ENCODE peak calls at places on chromosome 20, in seven cellular contexts. Q is HepG2, G is GM12878, H is SK-N-SH, L is HCT116, C is H1, K is K562. O is an unnamed sample.
A peak's percentile ranks its signal among the peaks of the same experiment; 100 is the strongest.

GRCh38 chr20:39070484-39071231 is 108.5 kb downstream of the DHX35 start:
- DNase-seq in C (no peak), Q (peak; percentile 71), K (no peak), G (no peak), H (no peak), L (peak; percentile 23), O (no peak)

GRCh38 chr20:45012682-45013302 is 46.5 kb downstream of the STK4 start:
- DNase-seq in G (no peak), H (no peak), L (no peak), C (no peak), Q (no peak), K (no peak), O (no peak)

GRCh38 chr20:46458891-46459750 is 52.7 kb upstream of the ELMO2 start:
- DNase-seq in G (peak; percentile 8), H (peak; percentile 84), C (peak; percentile 96), Q (no peak), K (no peak), L (no peak), O (peak; percentile 55)

GRCh38 chr20:12966468-12967085 is 42.2 kb upstream of the SPTLC3 start:
- DNase-seq in G (no peak), H (no peak), C (no peak), L (no peak), Q (peak; percentile 65), K (no peak), O (peak; percentile 61)

GRCh38 chr20:8370774-8371173 is 238.7 kb downstream of the PLCB1 start:
- DNase-seq in G (no peak), L (no peak), K (no peak), H (no peak), C (no peak), Q (no peak), O (no peak)

GRCh38 chr20:3654326-3655031 is 8.7 kb downstream of the GFRA4 start:
- DNase-seq in H (peak; percentile 50), L (no peak), Q (no peak), C (no peak), K (no peak), G (no peak), O (no peak)

GRCh38 chr20:48040491-48040890 is 255.2 kb upstream of the SULF2 start:
- DNase-seq in K (no peak), G (no peak), C (no peak), Q (no peak), H (no peak), L (no peak), O (no peak)

GRCh38 chr20:44070139-44070900 is 116.7 kb downstream of the JPH2 start:
- DNase-seq in Q (no peak), H (no peak), K (no peak), C (peak; percentile 27), G (no peak), L (no peak), O (no peak)

GRCh38 chr20:44849712-44850111 is 35.8 kb upstream of the YWHAB start:
- DNase-seq in H (peak; percentile 30), K (no peak), C (no peak), G (no peak), L (no peak), Q (no peak), O (peak; percentile 41)

GRCh38 chr20:47652794-47653193 is 132.5 kb downstream of the SULF2 start:
- DNase-seq in H (no peak), L (no peak), Q (no peak), K (no peak), C (peak; percentile 4), G (no peak), O (no peak)

GRCh38 chr20:33731693-33732165 is at the start of gene ZNF341:
- DNase-seq in G (peak; percentile 16), H (peak; percentile 93), C (peak; percentile 92), Q (peak; percentile 90), K (peak; percentile 82), L (peak; percentile 39), O (no peak)

GRCh38 chr20:33729101-33729500 is 2.7 kb upstream of the ZNF341 start:
- DNase-seq in G (no peak), Q (no peak), L (no peak), C (no peak), K (no peak), H (no peak), O (no peak)

GRCh38 chr20:33730946-33731692 is 677 bp upstream of the ZNF341 start:
- DNase-seq in Q (no peak), K (no peak), L (no peak), C (no peak), H (no peak), G (no peak), O (no peak)

GRCh38 chr20:33733654-33734576 is 2.1 kb downstream of the ZNF341 start:
- DNase-seq in H (no peak), C (peak; percentile 49), Q (peak; percentile 94), G (peak; percentile 37), K (no peak), L (no peak), O (peak; percentile 58)

GRCh38 chr20:33732166-33732970 is 572 bp downstream of the ZNF341 start:
- DNase-seq in H (no peak), C (peak; percentile 90), G (peak; percentile 32), Q (peak; percentile 82), L (peak; percentile 57), K (peak; percentile 84), O (peak; percentile 96)
- TF ChIP-seq JUND in H (no peak), C (peak; percentile 99), G (peak; percentile 97), Q (peak; percentile 25), L (peak; percentile 49), K (peak; percentile 39), O (peak; percentile 57)

GRCh38 chr20:58891686-58892125 is 39.2 kb downstream of the GNAS start:
- DNase-seq in Q (no peak), K (peak; percentile 64), C (no peak), H (peak; percentile 82), L (no peak), G (no peak), O (peak; percentile 58)
- TF ChIP-seq JUND in Q (no peak), K (no peak), C (no peak), H (no peak), L (no peak), G (no peak), O (no peak)

DNA sequence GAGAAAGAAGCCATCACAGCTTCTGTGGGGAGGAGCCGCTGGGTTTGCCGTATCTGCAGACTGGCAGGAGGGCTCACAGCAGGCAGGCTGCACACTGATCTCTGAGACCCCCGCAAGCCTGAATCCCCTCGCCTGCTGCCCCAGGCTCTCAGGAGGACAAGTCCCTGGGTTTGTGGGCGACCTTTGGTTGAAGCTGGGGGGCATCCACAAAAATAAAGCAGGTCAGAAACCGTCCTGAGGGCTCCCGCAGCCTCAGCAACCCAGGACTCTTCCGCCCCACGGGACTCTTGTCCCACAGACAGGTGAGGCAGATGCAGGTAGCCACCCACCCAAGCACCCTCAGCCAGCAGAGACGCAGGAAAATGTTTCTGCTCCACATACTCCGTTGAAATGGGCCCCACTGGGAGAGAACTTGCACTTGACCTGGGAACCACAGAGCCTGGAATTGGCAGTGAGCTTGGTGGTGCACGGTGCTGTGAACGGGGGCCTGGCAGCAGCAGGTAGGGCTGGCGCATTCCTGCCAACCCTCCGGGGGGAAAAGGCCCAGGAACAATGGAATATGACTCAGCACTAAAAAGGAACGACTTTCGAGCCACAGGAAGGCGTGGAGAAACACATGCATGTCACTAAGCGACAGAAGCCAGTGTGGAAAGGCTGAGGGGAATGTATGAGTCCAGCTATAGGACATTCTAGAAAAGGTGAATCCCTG is 89.9 kb downstream of the YTHDF1 start:
- DNase-seq in C (no peak), G (no peak), K (no peak), H (no peak), Q (no peak), L (no peak), O (no peak)
- TF ChIP-seq JUND in C (no peak), G (no peak), K (no peak), H (no peak), Q (no peak), L (no peak), O (no peak)

GRCh38 chr20:62995481-62995880 is 11.3 kb downstream of the BHLHE23 start:
- DNase-seq in G (no peak), K (no peak), L (no peak), C (no peak), H (no peak), Q (no peak), O (no peak)

GRCh38 chr20:62995898-62996595 is 10.7 kb downstream of the BHLHE23 start:
- DNase-seq in K (no peak), H (no peak), Q (no peak), L (no peak), C (no peak), G (no peak), O (no peak)

GRCh38 chr20:62996596-62996982 is 10.2 kb downstream of the BHLHE23 start:
- DNase-seq in L (no peak), Q (no peak), K (no peak), C (no peak), H (no peak), G (no peak), O (no peak)

GRCh38 chr20:62993856-62994494 is 12.8 kb downstream of the BHLHE23 start:
- DNase-seq in H (no peak), C (no peak), K (no peak), Q (no peak), L (no peak), G (no peak), O (no peak)

DNA sequence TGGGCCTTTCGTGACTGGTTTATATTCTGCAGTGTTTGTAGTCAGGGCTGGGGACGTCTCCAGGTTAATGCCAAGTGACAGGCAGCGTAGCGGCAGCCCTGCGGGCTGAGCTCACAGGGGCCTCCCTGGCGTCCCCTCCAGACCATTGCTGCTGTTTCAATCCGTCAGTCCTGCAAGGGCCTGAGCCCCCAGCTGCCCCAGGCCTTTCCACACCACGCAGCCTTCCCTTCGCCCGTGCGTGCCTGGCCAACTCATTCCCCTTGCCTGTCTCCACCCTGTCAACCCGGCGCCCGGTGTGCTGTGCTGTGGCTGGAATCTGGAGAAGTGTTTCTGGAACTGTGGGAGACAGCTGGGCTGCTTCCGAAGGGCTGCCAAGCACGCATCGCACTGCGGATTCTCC is 11.9 kb downstream of the BHLHE23 start:
- DNase-seq in H (no peak), G (no peak), L (no peak), Q (no peak), K (no peak), C (no peak), O (no peak)
- TF ChIP-seq JUND in H (no peak), G (no peak), L (no peak), Q (no peak), K (no peak), C (no peak), O (no peak)